ENCODE peak calls at places on chromosomes 12 and 14, in four cellular contexts. Y is putamen, K is AG04449, N is LoVo. V is an unnamed sample.

GRCh38 chr12:40312982-40313576 is 88.3 kb downstream of the LRRK2 start:
- DNase-seq in Y (no peak), K (no peak), N (no peak), V (no peak)

GRCh38 chr12:10184261-10184843 is 5.5 kb downstream of the TMEM52B start:
- DNase-seq in Y (no peak), K (peak), N (no peak), V (no peak)

GRCh38 chr14:59811850-59812249 is 58.7 kb downstream of the RTN1 start:
- DNase-seq in Y (no peak), K (no peak), N (no peak), V (no peak)

GRCh38 chr14:53126705-53127104 is 26.4 kb downstream of the DDHD1 start:
- DNase-seq in Y (no peak), K (no peak), N (no peak), V (no peak)

GRCh38 chr14:52153939-52154338 is 85.1 kb upstream of the NID2 start:
- DNase-seq in Y (no peak), K (no peak), N (no peak), V (no peak)

GRCh38 chr12:27870939-27871338 is 90.9 kb upstream of the MANSC4 start:
- DNase-seq in Y (no peak), K (peak), N (peak), V (no peak)

GRCh38 chr14:94485944-94486841 is 10.2 kb upstream of the SERPINA9 start:
- DNase-seq in Y (no peak), K (no peak), N (peak), V (no peak)

GRCh38 chr14:23629831-23630396 is 6.2 kb upstream of the DHRS2 start:
- DNase-seq in Y (no peak), K (peak), N (no peak), V (no peak)

GRCh38 chr14:95314609-95315008 is 5.1 kb downstream of the CLMN start:
- DNase-seq in Y (no peak), K (no peak), N (no peak), V (no peak)

GRCh38 chr12:130026608-130027176 is 122.9 kb upstream of the TMEM132D start:
- DNase-seq in Y (no peak), K (no peak), N (peak), V (no peak)

GRCh38 chr12:49323524-49324097 is 556 bp downstream of the TROAP start:
- DNase-seq in Y (no peak), K (no peak), N (no peak), V (no peak)

V was measured in mesenteric fat pad.